ENCODE peak calls at places on chromosome 21, in eight cellular contexts. G is DMS79; E is NAMALWA; L is NCI-H2029; T is lung microvascular endothelial cell; Y is activated T-cell treated with anti-CD3 and anti-CD28 coated beads, Interleukin-2, amount 50 U/mL, for 72 hours; J is NCI-H345; Q is neural crest cell. H is an unnamed sample.

GRCh38 chr21:38260426-38260825 is 3.6 kb downstream of the KCNJ15 start:
- DNase-seq in Q (no peak), E (no peak), Y (no peak), G (no peak), J (no peak), L (no peak), T (no peak), H (no peak)

GRCh38 chr21:45054927-45055612 is 19.3 kb upstream of the ADARB1 start:
- DNase-seq in Y (no peak), L (no peak), Q (no peak), J (no peak), E (no peak), T (peak), G (peak), H (no peak)

GRCh38 chr21:21714396-21714795 is 716.2 kb downstream of the NCAM2 start:
- DNase-seq in Q (no peak), L (no peak), G (no peak), E (no peak), Y (no peak), T (no peak), J (no peak), H (no peak)

GRCh38 chr21:39022901-39023693 is 160.2 kb downstream of the PSMG1 start:
- DNase-seq in Y (no peak), T (peak), E (no peak), G (peak), Q (no peak), L (no peak), J (peak), H (no peak)

GRCh38 chr21:43921602-43921978 is 56.6 kb downstream of the AGPAT3 start:
- DNase-seq in Y (peak), L (no peak), T (no peak), E (no peak), G (no peak), Q (no peak), J (no peak), H (no peak)

GRCh38 chr21:37575536-37576083 is 209.0 kb downstream of the DYRK1A start:
- DNase-seq in G (no peak), T (no peak), L (no peak), Q (no peak), J (no peak), Y (no peak), E (no peak), H (no peak)

GRCh38 chr21:21146587-21147373 is 148.6 kb downstream of the NCAM2 start:
- DNase-seq in T (no peak), E (no peak), L (no peak), Y (no peak), G (no peak), Q (no peak), J (no peak), H (no peak)

GRCh38 chr21:17185685-17186084 is 327.2 kb upstream of the CXADR start:
- DNase-seq in G (no peak), J (no peak), Y (no peak), T (no peak), Q (no peak), E (no peak), L (no peak), H (no peak)

GRCh38 chr21:38626311-38626710 is 128.0 kb upstream of the ERG start:
- DNase-seq in Y (no peak), T (no peak), Q (no peak), L (no peak), J (no peak), E (no peak), G (no peak), H (no peak)

GRCh38 chr21:34513109-34513675 is 1.2 kb upstream of the KCNE1 start:
- DNase-seq in Y (no peak), J (no peak), Q (no peak), L (no peak), G (no peak), T (no peak), E (no peak), H (no peak)

GRCh38 chr21:26715878-26716506 is 129.2 kb downstream of the ADAMTS1 start:
- DNase-seq in E (peak), G (no peak), L (no peak), T (peak), Y (peak), J (peak), Q (peak), H (peak)

GRCh38 chr21:30227633-30228404 is 11.9 kb upstream of the CLDN8 start:
- DNase-seq in Y (no peak), G (no peak), T (no peak), L (peak), E (no peak), Q (no peak), J (no peak), H (no peak)

GRCh38 chr21:43997766-43998742 is 14.1 kb upstream of the TRAPPC10 start:
- DNase-seq in Y (no peak), J (no peak), T (no peak), Q (no peak), E (no peak), G (no peak), L (no peak), H (no peak)

GRCh38 chr21:46662765-46663500 is 27.5 kb downstream of the PRMT2 start:
- DNase-seq in E (no peak), T (no peak), G (no peak), Y (no peak), Q (no peak), J (no peak), L (no peak), H (no peak)

GRCh38 chr21:46112731-46113215 is 14.9 kb downstream of the COL6A2 start:
- DNase-seq in L (no peak), T (no peak), J (no peak), Q (no peak), Y (no peak), E (no peak), G (no peak), H (no peak)

GRCh38 chr21:37622755-37623543 is 256.4 kb downstream of the DYRK1A start:
- DNase-seq in Q (no peak), L (no peak), Y (no peak), G (no peak), T (peak), E (no peak), J (no peak), H (no peak)

GRCh38 chr21:33761104-33762036 is 119.1 kb downstream of the ITSN1 start:
- DNase-seq in L (no peak), Y (no peak), T (peak), G (no peak), Q (no peak), E (no peak), J (no peak), H (no peak)

GRCh38 chr21:26098758-26099157 is 71.8 kb downstream of the APP start:
- DNase-seq in L (no peak), Q (no peak), T (no peak), J (no peak), E (no peak), G (no peak), Y (no peak), H (no peak)

GRCh38 chr21:41932191-41932575 is 21.6 kb downstream of the C2CD2 start:
- DNase-seq in Q (no peak), E (no peak), L (no peak), Y (no peak), T (peak), G (no peak), J (no peak), H (peak)

GRCh38 chr21:40425981-40426380 is 421.0 kb downstream of the DSCAM start:
- DNase-seq in T (no peak), E (no peak), Y (no peak), J (peak), G (no peak), Q (no peak), L (no peak), H (no peak)

GRCh38 chr21:33383056-33383888 is 19.9 kb upstream of the IFNGR2 start:
- DNase-seq in T (peak), G (no peak), Y (peak), E (peak), L (no peak), J (no peak), Q (no peak), H (peak)

GRCh38 chr21:43899307-43900077 is 34.5 kb downstream of the AGPAT3 start:
- DNase-seq in E (no peak), G (no peak), Q (no peak), Y (no peak), J (no peak), T (no peak), L (no peak), H (no peak)

GRCh38 chr21:38475519-38475918 is 22.8 kb downstream of the ERG start:
- DNase-seq in G (no peak), L (no peak), E (no peak), J (no peak), T (peak), Q (no peak), Y (no peak), H (no peak)

GRCh38 chr21:32411366-32412161 is 942 bp upstream of the EVA1C start:
- DNase-seq in E (no peak), L (peak), G (no peak), Q (no peak), Y (peak), J (peak), T (peak), H (no peak)

GRCh38 chr21:30072496-30072895 is 94.1 kb downstream of the CLDN17 start:
- DNase-seq in J (no peak), T (no peak), L (no peak), Y (no peak), G (no peak), Q (peak), E (peak), H (no peak)

GRCh38 chr21:42038826-42039425 is 28.8 kb upstream of the ZBTB21 start:
- DNase-seq in J (no peak), E (peak), Y (no peak), L (no peak), G (no peak), Q (no peak), T (peak), H (no peak)

GRCh38 chr21:45331521-45332257 is 44.0 kb upstream of the POFUT2 start:
- DNase-seq in Q (no peak), J (no peak), L (no peak), G (no peak), Y (no peak), E (no peak), T (no peak), H (no peak)

GRCh38 chr21:29256125-29256895 is 42.4 kb upstream of the BACH1 start:
- DNase-seq in T (peak), J (peak), Y (no peak), L (peak), G (no peak), E (no peak), Q (no peak), H (no peak)

GRCh38 chr21:45153358-45154318 is 79.3 kb downstream of the ADARB1 start:
- DNase-seq in T (no peak), J (no peak), Q (no peak), L (no peak), Y (no peak), G (no peak), E (no peak), H (no peak)

GRCh38 chr21:15172963-15173362 is 108.2 kb upstream of the NRIP1 start:
- DNase-seq in T (no peak), Q (no peak), L (no peak), Y (no peak), E (no peak), J (no peak), G (no peak), H (no peak)

GRCh38 chr21:31660134-31660565 is 657 bp downstream of the SOD1 start:
- DNase-seq in G (no peak), J (peak), Y (no peak), Q (peak), T (peak), E (peak), L (no peak), H (no peak)

GRCh38 chr21:17461582-17461981 is 51.3 kb upstream of the CXADR start:
- DNase-seq in L (no peak), E (no peak), G (no peak), T (no peak), Y (no peak), Q (no peak), J (no peak), H (no peak)

GRCh38 chr21:33578959-33579542 is 9.4 kb downstream of the DONSON start:
- DNase-seq in T (peak), L (no peak), J (no peak), E (no peak), G (no peak), Q (no peak), Y (no peak), H (no peak)

GRCh38 chr21:45629046-45629981 is 14.2 kb upstream of the PCBP3 start:
- DNase-seq in Y (no peak), T (no peak), E (no peak), G (no peak), J (no peak), Q (no peak), L (no peak), H (peak)

GRCh38 chr21:45874716-45875415 is 106.7 kb upstream of the COL6A1 start:
- DNase-seq in T (peak), E (no peak), Y (no peak), G (no peak), J (no peak), L (no peak), Q (no peak), H (no peak)